ENCODE peak calls at places on chromosomes 1 and 21, in seven cellular contexts. I is fibroblast of mammary gland, U is psoas muscle, W is astrocyte of the cerebellum, B is brain microvascular endothelial cell, Z is AG09319, E is mucosa of descending colon. S is an unnamed sample.

GRCh38 chr1:31556481-31557006 is 19.8 kb upstream of the TINAGL1 start:
- DNase-seq in I (no peak), U (no peak), W (no peak), B (no peak), Z (no peak), E (no peak), S (no peak)

GRCh38 chr1:244322181-244322580 is 129.5 kb downstream of the ADSS2 start:
- DNase-seq in I (peak), U (no peak), W (no peak), B (no peak), Z (no peak), E (no peak), S (no peak)

GRCh38 chr1:157992031-157992568 is 1.3 kb upstream of the KIRREL1 start:
- DNase-seq in I (peak), U (peak), W (peak), B (peak), Z (no peak), E (no peak), S (no peak)

GRCh38 chr1:184359909-184360308 is 26.9 kb upstream of the C1orf21 start:
- DNase-seq in I (no peak), U (no peak), W (no peak), B (no peak), Z (no peak), E (no peak), S (no peak)

GRCh38 chr1:157363660-157364140 is 188.6 kb downstream of the FCRL5 start:
- DNase-seq in I (peak), U (no peak), W (no peak), B (peak), Z (peak), E (peak), S (no peak)

GRCh38 chr1:153488731-153489130 is 28.3 kb upstream of the S100A7 start:
- DNase-seq in I (no peak), U (peak), W (peak), B (no peak), Z (peak), E (no peak), S (peak)

GRCh38 chr1:173095632-173096031 is 44.9 kb upstream of the TNFSF18 start:
- DNase-seq in I (peak), U (no peak), W (peak), B (peak), Z (peak), E (no peak), S (peak)

GRCh38 chr1:208183977-208184901 is 59.9 kb downstream of the PLXNA2 start:
- DNase-seq in I (peak), U (peak), W (no peak), B (peak), Z (peak), E (peak), S (no peak)

GRCh38 chr1:153963850-153964331 is 554 bp upstream of the SLC39A1 start:
- DNase-seq in I (no peak), U (peak), W (no peak), B (no peak), Z (no peak), E (peak), S (no peak)

GRCh38 chr1:206929509-206929908 is 7.8 kb upstream of the FCMR start:
- DNase-seq in I (no peak), U (no peak), W (no peak), B (no peak), Z (no peak), E (no peak), S (no peak)
- TF ChIP-seq CTCF in I (no peak), U (no peak), W (no peak), B (no peak), Z (no peak), E (no peak), S (no peak)

DNA sequence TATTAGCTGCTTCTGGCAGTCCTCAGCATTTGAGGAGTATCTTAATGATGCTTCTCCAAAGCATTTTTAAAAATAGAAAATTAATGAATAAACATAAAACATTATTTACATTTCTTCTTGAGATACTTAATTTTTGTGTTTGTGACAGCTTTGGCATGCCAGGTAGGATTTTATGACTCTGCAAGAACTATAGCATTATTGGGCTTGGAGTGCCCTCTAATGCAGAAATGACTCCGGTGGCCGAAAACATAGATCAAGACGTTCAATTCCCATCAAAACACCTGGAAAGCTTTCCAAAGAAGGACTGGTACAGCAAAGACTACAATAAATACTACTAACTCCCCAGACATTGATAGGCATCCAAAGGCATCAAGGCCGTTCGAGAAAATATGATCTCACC is 366.4 kb upstream of the CXADR start:
- DNase-seq in I (no peak), U (no peak), W (no peak), B (no peak), Z (no peak), E (no peak), S (no peak)
- TF ChIP-seq CTCF in I (no peak), U (no peak), W (peak), B (no peak), Z (no peak), E (no peak), S (no peak)

DNA sequence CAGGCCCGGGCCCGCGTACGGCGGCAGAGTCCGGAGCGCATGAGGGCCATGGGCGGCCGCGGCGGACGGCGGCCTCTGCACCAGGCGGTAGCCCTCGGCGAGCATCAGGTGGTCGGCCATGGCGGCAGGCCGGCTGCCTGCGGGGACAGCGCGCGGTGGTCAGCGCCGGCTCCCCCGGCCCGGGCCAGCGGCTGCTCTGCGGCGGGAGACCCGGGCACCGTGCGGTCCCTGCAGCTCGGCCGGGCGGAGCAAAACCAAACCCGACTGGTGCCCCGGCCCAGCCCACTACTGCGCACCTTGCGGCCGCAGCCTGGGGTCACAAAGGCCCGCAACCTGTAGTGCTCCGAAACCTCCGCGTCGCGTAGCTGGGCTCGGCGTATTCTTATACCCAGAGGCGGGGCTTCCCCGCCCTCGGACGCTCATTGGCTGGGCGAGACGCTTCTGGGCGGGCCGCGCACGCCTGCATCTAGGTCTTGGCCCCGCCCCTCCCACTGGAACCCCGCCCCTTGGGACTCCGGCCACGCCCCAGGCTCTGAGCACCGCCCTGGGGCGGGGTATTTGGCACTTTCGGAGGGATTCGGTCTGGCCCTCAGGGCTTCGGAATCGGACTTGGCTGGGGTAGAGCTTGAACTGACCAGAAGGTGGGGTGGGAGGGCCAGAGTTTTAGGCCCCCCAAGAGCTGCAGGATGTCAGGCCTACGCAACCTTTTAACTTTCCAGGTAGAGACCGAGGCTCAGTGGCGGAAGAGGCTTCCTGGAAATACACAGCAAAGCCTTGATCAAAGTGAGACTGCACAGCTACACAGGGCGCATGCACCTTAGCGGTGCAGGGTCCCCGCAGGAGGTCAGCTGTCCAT is at the start of gene CITED4:
- DNase-seq in I (peak), U (peak), W (peak), B (peak), Z (peak), E (peak), S (peak)
- TF ChIP-seq CTCF in I (peak), U (peak), W (no peak), B (no peak), Z (no peak), E (peak), S (peak)

GRCh38 chr1:117008675-117009074 is 7.1 kb downstream of the CD101 start:
- DNase-seq in I (no peak), U (no peak), W (no peak), B (no peak), Z (no peak), E (no peak), S (no peak)
- TF ChIP-seq CTCF in I (no peak), U (no peak), W (peak), B (peak), Z (no peak), E (no peak), S (no peak)

GRCh38 chr1:94644371-94644770 is 102.8 kb upstream of the F3 start:
- DNase-seq in I (no peak), U (no peak), W (no peak), B (no peak), Z (no peak), E (no peak), S (no peak)
- TF ChIP-seq CTCF in I (no peak), U (no peak), W (no peak), B (no peak), Z (no peak), E (no peak), S (no peak)

GRCh38 chr1:85078903-85079302 is 30.6 kb upstream of the MCOLN3 start:
- DNase-seq in I (peak), U (no peak), W (no peak), B (peak), Z (no peak), E (no peak), S (no peak)
- TF ChIP-seq CTCF in I (peak), U (no peak), W (peak), B (peak), Z (peak), E (no peak), S (peak)

GRCh38 chr1:216034506-216034905 is 388.7 kb downstream of the USH2A start:
- DNase-seq in I (no peak), U (no peak), W (no peak), B (no peak), Z (no peak), E (no peak), S (no peak)
- TF ChIP-seq CTCF in I (no peak), U (no peak), W (no peak), B (peak), Z (peak), E (no peak), S (peak)

GRCh38 chr1:170200161-170200560 is 54.4 kb downstream of the NTMT2 start:
- DNase-seq in I (no peak), U (no peak), W (no peak), B (no peak), Z (no peak), E (no peak), S (no peak)

GRCh38 chr1:170203693-170204092 is 57.9 kb downstream of the NTMT2 start:
- DNase-seq in I (no peak), U (no peak), W (no peak), B (no peak), Z (no peak), E (no peak), S (no peak)

GRCh38 chr1:170198584-170198983 is 52.8 kb downstream of the NTMT2 start:
- DNase-seq in I (no peak), U (no peak), W (no peak), B (no peak), Z (no peak), E (no peak), S (no peak)

GRCh38 chr1:170198090-170198489 is 52.3 kb downstream of the NTMT2 start:
- DNase-seq in I (no peak), U (no peak), W (no peak), B (no peak), Z (no peak), E (no peak), S (no peak)

GRCh38 chr1:170200665-170201397 is 55.1 kb downstream of the NTMT2 start:
- DNase-seq in I (peak), U (no peak), W (no peak), B (peak), Z (peak), E (no peak), S (no peak)
- TF ChIP-seq CTCF in I (no peak), U (no peak), W (no peak), B (peak), Z (peak), E (no peak), S (peak)

GRCh38 chr21:30345014-30345413 is 3.4 kb downstream of the KRTAP23-1 start:
- DNase-seq in I (no peak), U (no peak), W (no peak), B (no peak), Z (no peak), E (no peak), S (no peak)
- TF ChIP-seq CTCF in I (no peak), U (no peak), W (no peak), B (no peak), Z (no peak), E (no peak), S (no peak)

GRCh38 chr1:239786464-239786863 is 305.2 kb upstream of the FMN2 start:
- DNase-seq in I (no peak), U (no peak), W (no peak), B (no peak), Z (no peak), E (no peak), S (no peak)

GRCh38 chr1:239795289-239795688 is 296.4 kb upstream of the FMN2 start:
- DNase-seq in I (no peak), U (no peak), W (no peak), B (no peak), Z (no peak), E (no peak), S (no peak)

GRCh38 chr1:239792157-239792556 is 299.5 kb upstream of the FMN2 start:
- DNase-seq in I (no peak), U (no peak), W (no peak), B (no peak), Z (no peak), E (no peak), S (no peak)
- TF ChIP-seq CTCF in I (no peak), U (no peak), W (no peak), B (no peak), Z (no peak), E (no peak), S (no peak)